ENCODE peak calls at places on chromosomes 6 and 20, in seven cellular contexts. One of them, this sample, is unnamed.

GRCh38 chr6:106084106-106084963 is 1.8 kb upstream of the PRDM1 start:
- DNase-seq in WTC11: peak; percentile 74
- DNase-seq in HS-27A: no peak
- DNase-seq in psoas muscle: peak; percentile 73
- DNase-seq in H4: peak; percentile 78
- DNase-seq in 8988T: no peak
- DNase-seq in adipocyte: peak; percentile 85
- DNase-seq in this sample: peak; percentile 87

GRCh38 chr20:19785886-19786285 is 27.8 kb downstream of the RIN2 start:
- DNase-seq in WTC11: no peak
- DNase-seq in HS-27A: no peak
- DNase-seq in psoas muscle: no peak
- DNase-seq in H4: no peak
- DNase-seq in 8988T: no peak
- DNase-seq in adipocyte: no peak
- DNase-seq in this sample: peak; percentile 58

GRCh38 chr6:133240511-133241087 is 558 bp upstream of the EYA4 start:
- DNase-seq in WTC11: peak; percentile 58
- DNase-seq in HS-27A: no peak
- DNase-seq in psoas muscle: peak; percentile 80
- DNase-seq in H4: peak; percentile 53
- DNase-seq in 8988T: no peak
- DNase-seq in adipocyte: peak; percentile 64
- DNase-seq in this sample: no peak

GRCh38 chr20:33209789-33210188 is 7.4 kb upstream of the BPIFA3 start:
- DNase-seq in WTC11: peak; percentile 87
- DNase-seq in HS-27A: peak; percentile 17
- DNase-seq in psoas muscle: peak; percentile 70
- DNase-seq in H4: peak; percentile 40
- DNase-seq in 8988T: no peak
- DNase-seq in adipocyte: peak; percentile 78
- DNase-seq in this sample: peak; percentile 67

GRCh38 chr20:58855506-58856314 is 3.2 kb downstream of the GNAS start:
- DNase-seq in WTC11: no peak
- DNase-seq in HS-27A: no peak
- DNase-seq in psoas muscle: no peak
- DNase-seq in H4: no peak
- DNase-seq in 8988T: no peak
- DNase-seq in adipocyte: no peak
- DNase-seq in this sample: no peak

GRCh38 chr6:143513410-143513809 is 1.9 kb upstream of the FUCA2 start:
- DNase-seq in WTC11: peak; percentile 80
- DNase-seq in HS-27A: no peak
- DNase-seq in psoas muscle: no peak
- DNase-seq in H4: no peak
- DNase-seq in 8988T: no peak
- DNase-seq in adipocyte: peak; percentile 19
- DNase-seq in this sample: no peak

GRCh38 chr6:132780770-132781371 is 17.6 kb downstream of the SLC18B1 start:
- DNase-seq in WTC11: no peak
- DNase-seq in HS-27A: no peak
- DNase-seq in psoas muscle: no peak
- DNase-seq in H4: peak; percentile 3
- DNase-seq in 8988T: no peak
- DNase-seq in adipocyte: peak; percentile 70
- DNase-seq in this sample: peak; percentile 24

GRCh38 chr6:34985236-34985635 is 96.2 kb downstream of the ANKS1A start:
- DNase-seq in WTC11: no peak
- DNase-seq in HS-27A: no peak
- DNase-seq in psoas muscle: peak; percentile 38
- DNase-seq in H4: no peak
- DNase-seq in 8988T: no peak
- DNase-seq in adipocyte: no peak
- DNase-seq in this sample: no peak

GRCh38 chr6:46575530-46575929 is 77.1 kb downstream of the CYP39A1 start:
- DNase-seq in WTC11: no peak
- DNase-seq in HS-27A: no peak
- DNase-seq in psoas muscle: no peak
- DNase-seq in H4: no peak
- DNase-seq in 8988T: no peak
- DNase-seq in adipocyte: no peak
- DNase-seq in this sample: no peak

GRCh38 chr6:52749546-52750152 is 13.6 kb downstream of the GSTA2 start:
- DNase-seq in WTC11: no peak
- DNase-seq in HS-27A: no peak
- DNase-seq in psoas muscle: no peak
- DNase-seq in H4: no peak
- DNase-seq in 8988T: no peak
- DNase-seq in adipocyte: no peak
- DNase-seq in this sample: no peak

GRCh38 chr6:63624091-63624490 is 11.5 kb upstream of the PHF3 start:
- DNase-seq in WTC11: no peak
- DNase-seq in HS-27A: no peak
- DNase-seq in psoas muscle: no peak
- DNase-seq in H4: no peak
- DNase-seq in 8988T: no peak
- DNase-seq in adipocyte: no peak
- DNase-seq in this sample: no peak

GRCh38 chr6:36230376-36230775 is 33.8 kb downstream of the BRPF3 start:
- DNase-seq in WTC11: no peak
- DNase-seq in HS-27A: no peak
- DNase-seq in psoas muscle: no peak
- DNase-seq in H4: no peak
- DNase-seq in 8988T: no peak
- DNase-seq in adipocyte: no peak
- DNase-seq in this sample: no peak

GRCh38 chr6:124055986-124056385 is 252.3 kb downstream of the NKAIN2 start:
- DNase-seq in WTC11: no peak
- DNase-seq in HS-27A: no peak
- DNase-seq in psoas muscle: no peak
- DNase-seq in H4: no peak
- DNase-seq in 8988T: no peak
- DNase-seq in adipocyte: no peak
- DNase-seq in this sample: no peak

GRCh38 chr6:146331008-146331407 is 212.6 kb upstream of the RAB32 start:
- DNase-seq in WTC11: no peak
- DNase-seq in HS-27A: no peak
- DNase-seq in psoas muscle: no peak
- DNase-seq in H4: no peak
- DNase-seq in 8988T: no peak
- DNase-seq in adipocyte: no peak
- DNase-seq in this sample: no peak

GRCh38 chr6:8215631-8216030 is 113.3 kb upstream of the EEF1E1 start:
- DNase-seq in WTC11: no peak
- DNase-seq in HS-27A: no peak
- DNase-seq in psoas muscle: no peak
- DNase-seq in H4: no peak
- DNase-seq in 8988T: no peak
- DNase-seq in adipocyte: peak; percentile 71
- DNase-seq in this sample: peak; percentile 35

GRCh38 chr6:36536873-36537547 is 10.3 kb downstream of the STK38 start:
- DNase-seq in WTC11: no peak
- DNase-seq in HS-27A: no peak
- DNase-seq in psoas muscle: no peak
- DNase-seq in H4: no peak
- DNase-seq in 8988T: no peak
- DNase-seq in adipocyte: no peak
- DNase-seq in this sample: no peak

GRCh38 chr20:44398303-44398702 is 42.8 kb downstream of the HNF4A start:
- DNase-seq in WTC11: no peak
- DNase-seq in HS-27A: no peak
- DNase-seq in psoas muscle: no peak
- DNase-seq in H4: peak; percentile 23
- DNase-seq in 8988T: no peak
- DNase-seq in adipocyte: peak; percentile 50
- DNase-seq in this sample: peak; percentile 53

GRCh38 chr20:33059136-33059535 is 5.4 kb downstream of the BPIFB3 start:
- DNase-seq in WTC11: no peak
- DNase-seq in HS-27A: no peak
- DNase-seq in psoas muscle: no peak
- DNase-seq in H4: no peak
- DNase-seq in 8988T: no peak
- DNase-seq in adipocyte: no peak
- DNase-seq in this sample: no peak

GRCh38 chr20:4559106-4559505 is 162.6 kb upstream of the PRND start:
- DNase-seq in WTC11: no peak
- DNase-seq in HS-27A: no peak
- DNase-seq in psoas muscle: no peak
- DNase-seq in H4: no peak
- DNase-seq in 8988T: no peak
- DNase-seq in adipocyte: no peak
- DNase-seq in this sample: no peak

GRCh38 chr20:23331951-23332350 is 18.6 kb upstream of the NXT1 start:
- DNase-seq in WTC11: no peak
- DNase-seq in HS-27A: no peak
- DNase-seq in psoas muscle: no peak
- DNase-seq in H4: no peak
- DNase-seq in 8988T: no peak
- DNase-seq in adipocyte: no peak
- DNase-seq in this sample: no peak

GRCh38 chr6:137978252-137978896 is 111.3 kb downstream of the TNFAIP3 start:
- DNase-seq in WTC11: no peak
- DNase-seq in HS-27A: no peak
- DNase-seq in psoas muscle: no peak
- DNase-seq in H4: no peak
- DNase-seq in 8988T: no peak
- DNase-seq in adipocyte: no peak
- DNase-seq in this sample: peak; percentile 28

GRCh38 chr6:33817520-33817919 is 13.7 kb upstream of the MLN start:
- DNase-seq in WTC11: no peak
- DNase-seq in HS-27A: no peak
- DNase-seq in psoas muscle: no peak
- DNase-seq in H4: no peak
- DNase-seq in 8988T: no peak
- DNase-seq in adipocyte: no peak
- DNase-seq in this sample: no peak

GRCh38 chr20:38115205-38115604 is 49.9 kb downstream of the TGM2 start:
- DNase-seq in WTC11: no peak
- DNase-seq in HS-27A: no peak
- DNase-seq in psoas muscle: no peak
- DNase-seq in H4: no peak
- DNase-seq in 8988T: no peak
- DNase-seq in adipocyte: no peak
- DNase-seq in this sample: no peak

GRCh38 chr6:35230950-35231349 is 17.2 kb downstream of the SCUBE3 start:
- DNase-seq in WTC11: no peak
- DNase-seq in HS-27A: no peak
- DNase-seq in psoas muscle: no peak
- DNase-seq in H4: no peak
- DNase-seq in 8988T: no peak
- DNase-seq in adipocyte: no peak
- DNase-seq in this sample: peak; percentile 66

GRCh38 chr20:18504479-18505060 is 3.2 kb upstream of the SEC23B start:
- DNase-seq in WTC11: peak; percentile 12
- DNase-seq in HS-27A: no peak
- DNase-seq in psoas muscle: no peak
- DNase-seq in H4: no peak
- DNase-seq in 8988T: no peak
- DNase-seq in adipocyte: no peak
- DNase-seq in this sample: peak; percentile 35

GRCh38 chr6:25012657-25013056 is 76.9 kb upstream of the RIPOR2 start:
- DNase-seq in WTC11: no peak
- DNase-seq in HS-27A: peak; percentile 58
- DNase-seq in psoas muscle: no peak
- DNase-seq in H4: no peak
- DNase-seq in 8988T: no peak
- DNase-seq in adipocyte: peak; percentile 86
- DNase-seq in this sample: peak; percentile 92

GRCh38 chr20:17456226-17456625 is 75.0 kb downstream of the BFSP1 start:
- DNase-seq in WTC11: no peak
- DNase-seq in HS-27A: no peak
- DNase-seq in psoas muscle: no peak
- DNase-seq in H4: no peak
- DNase-seq in 8988T: no peak
- DNase-seq in adipocyte: no peak
- DNase-seq in this sample: no peak

GRCh38 chr20:49620364-49621240 is 52.7 kb upstream of the PTGIS start:
- DNase-seq in WTC11: no peak
- DNase-seq in HS-27A: no peak
- DNase-seq in psoas muscle: no peak
- DNase-seq in H4: no peak
- DNase-seq in 8988T: no peak
- DNase-seq in adipocyte: peak; percentile 36
- DNase-seq in this sample: no peak

GRCh38 chr6:104585646-104586045 is 274.1 kb downstream of the HACE1 start:
- DNase-seq in WTC11: no peak
- DNase-seq in HS-27A: no peak
- DNase-seq in psoas muscle: no peak
- DNase-seq in H4: no peak
- DNase-seq in 8988T: no peak
- DNase-seq in adipocyte: no peak
- DNase-seq in this sample: no peak

GRCh38 chr20:34747479-34747878 is 43.3 kb downstream of the TP53INP2 start:
- DNase-seq in WTC11: no peak
- DNase-seq in HS-27A: no peak
- DNase-seq in psoas muscle: no peak
- DNase-seq in H4: no peak
- DNase-seq in 8988T: no peak
- DNase-seq in adipocyte: no peak
- DNase-seq in this sample: no peak

GRCh38 chr20:32153156-32153665 is 43.7 kb downstream of the TM9SF4 start:
- DNase-seq in WTC11: no peak
- DNase-seq in HS-27A: no peak
- DNase-seq in psoas muscle: no peak
- DNase-seq in H4: no peak
- DNase-seq in 8988T: no peak
- DNase-seq in adipocyte: no peak
- DNase-seq in this sample: no peak

GRCh38 chr6:144214622-144215401 is 64.5 kb downstream of the STX11 start:
- DNase-seq in WTC11: no peak
- DNase-seq in HS-27A: no peak
- DNase-seq in psoas muscle: no peak
- DNase-seq in H4: no peak
- DNase-seq in 8988T: no peak
- DNase-seq in adipocyte: no peak
- DNase-seq in this sample: no peak

GRCh38 chr20:34967421-34967820 is 11.8 kb downstream of the MYH7B start:
- DNase-seq in WTC11: no peak
- DNase-seq in HS-27A: no peak
- DNase-seq in psoas muscle: no peak
- DNase-seq in H4: no peak
- DNase-seq in 8988T: no peak
- DNase-seq in adipocyte: no peak
- DNase-seq in this sample: no peak

This sample was measured in EH.